ENCODE peak calls at places on chromosomes 11 and 22, in five cellular contexts. S is H9, W is stomach, M is neural progenitor cell, L is uterus. I is an unnamed sample.

GRCh38 chr11:57288771-57289579 is 35.8 kb downstream of the TNKS1BP1 start:
- DNase-seq in S (no peak), W (no peak), M (peak), L (no peak), I (no peak)

GRCh38 chr22:42920101-42920820 is 63.2 kb upstream of the ARFGAP3 start:
- DNase-seq in S (no peak), W (no peak), M (no peak), L (no peak), I (peak)

GRCh38 chr11:125902315-125902926 is 585 bp downstream of the PUS3 start:
- DNase-seq in S (no peak), W (no peak), M (no peak), L (no peak), I (no peak)

GRCh38 chr22:31947296-31947695 is 3.0 kb downstream of the YWHAH start:
- DNase-seq in S (no peak), W (no peak), M (no peak), L (no peak), I (no peak)

GRCh38 chr11:35305670-35306382 is 113.5 kb downstream of the SLC1A2 start:
- DNase-seq in S (peak), W (peak), M (peak), L (no peak), I (no peak)

GRCh38 chr11:118911113-118911879 is 14.4 kb downstream of the BCL9L start:
- DNase-seq in S (peak), W (no peak), M (peak), L (peak), I (no peak)

GRCh38 chr11:69330330-69330729 is 36.4 kb downstream of the MYEOV start:
- DNase-seq in S (no peak), W (no peak), M (no peak), L (no peak), I (no peak)

GRCh38 chr11:68251770-68252169 is 20.0 kb downstream of the C11orf24 start:
- DNase-seq in S (no peak), W (no peak), M (no peak), L (no peak), I (peak)

GRCh38 chr11:101867951-101868350 is 46.9 kb upstream of the CEP126 start:
- DNase-seq in S (no peak), W (no peak), M (no peak), L (no peak), I (no peak)

DNA sequence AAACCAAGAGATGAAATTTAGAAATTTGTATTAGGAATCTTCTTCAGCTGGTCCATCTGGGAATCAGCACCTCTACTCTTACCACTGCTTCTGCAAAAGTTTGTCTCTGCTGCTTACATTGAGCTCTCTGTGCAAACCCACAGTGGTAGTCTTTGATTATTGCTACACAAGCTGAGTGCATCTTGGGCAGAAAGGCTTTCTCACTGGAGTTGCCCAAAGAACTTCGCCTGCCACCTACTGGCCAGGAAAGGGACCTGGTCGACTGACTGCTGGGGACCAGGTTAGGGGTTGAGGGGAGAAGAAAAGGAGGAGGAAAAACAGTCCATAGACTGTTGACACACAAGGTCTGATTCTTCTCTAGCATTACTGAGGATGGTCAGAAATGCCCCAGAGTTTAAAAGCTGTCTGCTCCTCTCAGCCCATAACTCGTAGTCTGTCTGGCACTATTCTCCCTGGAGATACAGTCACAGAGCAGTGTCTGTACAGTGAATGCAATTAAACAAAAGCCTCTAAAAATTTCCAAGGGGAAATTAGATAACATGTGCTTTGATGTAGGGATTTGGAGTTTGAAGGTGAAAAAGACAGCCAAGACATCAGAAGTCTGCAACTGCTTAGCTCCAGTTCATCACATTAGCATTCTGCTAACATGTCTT is 215.0 kb upstream of the CTSC start:
- DNase-seq in S (peak), W (peak), M (peak), L (no peak), I (peak)
- TF ChIP-seq CTCF in S (peak), W (no peak), M (peak), L (peak), I (peak)

GRCh38 chr11:109956124-109956793 is 136.9 kb upstream of the ZC3H12C start:
- DNase-seq in S (no peak), W (no peak), M (no peak), L (no peak), I (no peak)
- H3K27ac ChIP-seq in S (no peak), W (no peak), M (no peak), L (no peak), I (no peak)

GRCh38 chr11:65391007-65391406 is 4.6 kb downstream of the FRMD8 start:
- DNase-seq in S (no peak), W (no peak), M (peak), L (no peak), I (no peak)
- TF ChIP-seq CTCF in S (peak), W (no peak), M (peak), L (no peak), I (no peak)

GRCh38 chr11:130732476-130732875 is 183.8 kb downstream of the SNX19 start:
- DNase-seq in S (no peak), W (no peak), M (no peak), L (no peak), I (no peak)

GRCh38 chr11:130740819-130741218 is 175.5 kb downstream of the SNX19 start:
- DNase-seq in S (no peak), W (no peak), M (no peak), L (no peak), I (no peak)

GRCh38 chr11:130737866-130738431 is 178.3 kb downstream of the SNX19 start:
- DNase-seq in S (no peak), W (peak), M (no peak), L (peak), I (no peak)

GRCh38 chr11:130738618-130739017 is 177.7 kb downstream of the SNX19 start:
- DNase-seq in S (no peak), W (no peak), M (no peak), L (no peak), I (no peak)

GRCh38 chr11:130737041-130737830 is 179.0 kb downstream of the SNX19 start:
- DNase-seq in S (no peak), W (no peak), M (no peak), L (no peak), I (no peak)
- H3K27ac ChIP-seq in S (no peak), W (no peak), M (no peak), L (no peak), I (no peak)

GRCh38 chr22:38923463-38924196 is 33.8 kb upstream of the APOBEC3A start:
- DNase-seq in S (peak), W (peak), M (peak), L (peak), I (peak)
- TF ChIP-seq CTCF in S (no peak), W (no peak), M (no peak), L (peak), I (peak)

GRCh38 chr22:20566420-20567260 is 59.2 kb downstream of the MED15 start:
- DNase-seq in S (no peak), W (peak), M (no peak), L (peak), I (no peak)
- H3K27ac ChIP-seq in S (no peak), W (peak), M (no peak), L (peak), I (peak)

DNA sequence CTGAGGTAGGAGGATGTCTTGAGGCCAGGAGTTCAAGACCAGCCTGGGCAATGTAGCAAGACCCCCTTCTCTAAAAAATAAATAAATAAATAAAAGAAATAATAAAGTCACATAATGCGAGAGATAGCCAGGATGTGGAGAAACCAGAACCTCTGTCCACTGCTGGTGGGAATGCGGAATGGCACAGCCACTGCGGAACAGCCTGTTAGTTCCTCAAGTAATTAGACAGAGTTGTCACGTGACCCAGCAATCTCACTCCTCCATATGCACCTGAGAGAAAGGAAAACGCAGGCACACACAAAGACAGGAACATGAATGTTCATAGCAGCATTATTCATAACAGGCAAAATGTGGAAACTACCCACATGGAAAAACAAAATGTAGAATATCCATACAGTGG is 27.5 kb downstream of the LIF start:
- DNase-seq in S (no peak), W (no peak), M (no peak), L (no peak), I (no peak)
- TF ChIP-seq CTCF in S (peak), W (no peak), M (peak), L (no peak), I (no peak)

DNA sequence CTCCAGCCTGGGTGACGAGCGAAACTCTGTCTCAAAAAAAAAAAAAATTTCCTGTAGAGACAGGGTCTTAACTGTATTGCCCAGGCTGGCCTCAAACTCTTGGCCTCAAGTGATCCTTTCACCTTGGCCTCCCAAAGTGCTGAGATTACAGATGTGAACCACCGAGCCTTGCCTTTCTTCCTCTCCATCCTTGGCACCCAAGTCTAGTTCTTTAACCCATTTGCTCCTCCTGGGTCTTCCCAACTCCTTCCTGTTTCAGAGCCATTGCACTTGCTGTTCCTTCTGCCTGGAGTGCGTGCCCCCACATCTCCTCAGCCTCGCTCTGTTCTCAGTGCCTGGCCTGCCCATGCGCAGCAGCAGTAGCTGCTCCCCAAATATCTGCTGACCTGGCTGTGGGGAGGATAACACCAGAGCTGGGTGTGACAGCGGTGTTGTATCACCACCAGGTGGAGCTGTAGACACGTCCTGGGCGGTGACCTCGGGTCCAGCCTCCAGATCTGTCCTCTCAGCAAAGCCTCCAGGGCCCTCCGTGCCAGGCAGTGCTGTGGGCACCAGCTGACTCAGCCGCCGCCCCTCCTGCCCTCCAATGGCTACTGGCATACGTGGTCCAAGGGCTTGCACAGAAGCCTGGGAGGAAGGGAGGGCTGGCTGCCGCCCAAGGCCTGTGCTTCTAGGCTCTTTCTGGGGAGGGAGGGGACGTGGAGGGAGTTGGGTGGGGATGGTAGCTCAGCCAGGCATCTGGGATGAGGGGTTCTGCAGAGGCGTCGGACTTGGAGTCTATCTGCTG is 22.0 kb downstream of the TEF start:
- DNase-seq in S (peak), W (peak), M (peak), L (peak), I (peak)
- H3K27ac ChIP-seq in S (no peak), W (peak), M (no peak), L (peak), I (no peak)

DNA sequence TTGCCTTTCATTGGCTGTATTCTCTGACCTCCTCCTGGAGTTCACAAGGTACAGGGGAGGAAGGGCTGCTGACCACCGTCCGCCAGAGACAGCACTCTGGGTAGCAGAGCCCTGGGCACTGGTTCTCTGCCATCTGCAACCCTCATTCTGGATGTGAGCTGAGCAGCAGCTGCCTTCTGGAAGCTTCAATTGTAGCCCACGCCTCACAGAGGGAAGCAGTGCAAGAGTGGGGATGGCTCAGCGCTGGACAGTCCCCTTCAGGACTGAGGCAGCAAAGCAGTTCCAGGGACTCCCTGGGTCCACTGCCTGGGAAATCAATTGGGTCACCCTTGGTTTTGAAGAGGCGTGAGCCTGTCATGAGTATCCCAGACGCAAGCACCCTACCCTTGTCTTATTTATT is 346.2 kb downstream of the CADM1 start:
- DNase-seq in S (no peak), W (no peak), M (no peak), L (no peak), I (no peak)
- TF ChIP-seq CTCF in S (no peak), W (no peak), M (no peak), L (no peak), I (no peak)

GRCh38 chr11:66418986-66419308 is 1.9 kb upstream of the NPAS4 start:
- DNase-seq in S (no peak), W (no peak), M (no peak), L (no peak), I (no peak)

GRCh38 chr11:66419825-66420224 is 1.0 kb upstream of the NPAS4 start:
- DNase-seq in S (peak), W (no peak), M (peak), L (no peak), I (no peak)

GRCh38 chr11:66417000-66417399 is 3.8 kb upstream of the NPAS4 start:
- DNase-seq in S (no peak), W (no peak), M (peak), L (no peak), I (no peak)

GRCh38 chr11:66420671-66421476 is at the start of gene NPAS4:
- DNase-seq in S (peak), W (no peak), M (peak), L (no peak), I (no peak)

DNA sequence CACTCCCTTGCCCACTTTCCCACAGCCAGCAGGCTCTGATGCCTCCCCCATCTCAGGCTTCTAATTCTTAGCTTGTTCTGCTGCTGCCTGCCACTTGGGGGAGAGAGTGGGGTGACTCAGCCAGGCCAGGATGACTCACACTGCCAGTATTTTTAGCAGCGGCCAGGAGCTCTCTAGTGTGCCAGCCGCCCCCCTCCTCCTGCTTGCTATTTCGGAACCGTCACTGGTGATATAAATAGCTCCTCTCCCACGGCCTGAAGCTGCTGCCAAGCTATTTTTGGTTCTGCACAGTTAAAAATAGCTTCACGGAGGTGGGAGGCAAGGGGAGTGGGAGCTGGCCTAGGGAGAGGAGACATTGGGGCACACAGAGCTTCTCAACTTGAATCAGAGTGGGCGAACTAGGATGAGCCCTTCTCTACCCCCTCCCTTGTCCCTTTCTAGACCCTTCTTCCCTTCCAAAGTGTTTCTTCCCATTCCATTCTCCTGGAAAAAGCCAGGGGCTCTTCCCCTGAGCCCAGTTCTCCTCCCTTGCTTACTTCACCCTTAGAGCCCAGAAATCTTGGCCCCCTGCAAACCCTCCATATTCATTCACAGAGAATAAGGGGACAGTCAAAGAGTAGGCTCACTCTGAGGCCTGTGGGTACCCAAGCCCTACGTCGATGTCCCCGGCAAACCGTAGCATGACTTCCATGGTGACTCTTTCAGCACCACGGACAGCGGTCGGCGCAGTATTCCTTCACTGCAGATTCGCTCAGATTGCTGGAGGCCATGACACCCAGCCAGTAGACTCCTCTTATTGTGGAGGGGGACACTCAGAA is 2.5 kb upstream of the NPAS4 start:
- DNase-seq in S (peak), W (peak), M (peak), L (peak), I (peak)
- H3K27ac ChIP-seq in S (no peak), W (no peak), M (no peak), L (peak), I (no peak)

I was measured in lower lobe of right lung.